ENCODE peak calls at places on chromosomes 12 and 14, in eight cellular contexts. M is fibroblast of lung; N is sigmoid colon; X is uterus; I is left ventricle myocardium inferior; L is cardiac muscle cell; C is CD8-positive, alpha-beta memory T cell; U is neural progenitor cell. H is an unnamed sample.

GRCh38 chr12:109949089-109949488 is 47.1 kb downstream of the GIT2 start:
- DNase-seq in M (peak; percentile 75), N (no peak), X (no peak), I (no peak), L (peak; percentile 72), C (no peak), U (no peak), H (no peak)

GRCh38 chr12:31729728-31730127 is 907 bp upstream of the AMN1 start:
- DNase-seq in M (no peak), N (no peak), X (no peak), I (no peak), L (no peak), C (no peak), U (no peak), H (no peak)

GRCh38 chr12:14356147-14356546 is 9.3 kb upstream of the ATF7IP start:
- DNase-seq in M (no peak), N (no peak), X (no peak), I (no peak), L (no peak), C (no peak), U (no peak), H (no peak)

GRCh38 chr14:69003626-69004025 is 24.5 kb upstream of the ACTN1 start:
- DNase-seq in M (no peak), N (no peak), X (no peak), I (no peak), L (no peak), C (no peak), U (no peak), H (no peak)

GRCh38 chr14:95140060-95140858 is 17.1 kb downstream of the DICER1 start:
- DNase-seq in M (no peak), N (no peak), X (no peak), I (no peak), L (no peak), C (no peak), U (no peak), H (no peak)

GRCh38 chr12:19186722-19187661 is 57.5 kb downstream of the PLEKHA5 start:
- DNase-seq in M (peak; percentile 79), N (no peak), X (no peak), I (no peak), L (peak; percentile 66), C (no peak), U (peak; percentile 65), H (no peak)

GRCh38 chr12:19783547-19784444 is 344.5 kb downstream of the AEBP2 start:
- DNase-seq in M (no peak), N (no peak), X (no peak), I (no peak), L (no peak), C (no peak), U (peak; percentile 44), H (no peak)

GRCh38 chr14:103593577-103593976 is 30.8 kb downstream of the COA8 start:
- DNase-seq in M (no peak), N (no peak), X (no peak), I (no peak), L (no peak), C (no peak), U (no peak), H (no peak)

GRCh38 chr12:19759229-19759628 is 319.9 kb downstream of the AEBP2 start:
- DNase-seq in M (peak; percentile 49), N (no peak), X (no peak), I (no peak), L (no peak), C (no peak), U (no peak), H (no peak)

GRCh38 chr12:101173197-101173749 is 36.8 kb downstream of the SLC5A8 start:
- DNase-seq in M (no peak), N (no peak), X (no peak), I (no peak), L (no peak), C (no peak), U (no peak), H (no peak)

GRCh38 chr12:132143328-132144071 is 619 bp downstream of the DDX51 start:
- DNase-seq in M (no peak), N (no peak), X (no peak), I (no peak), L (peak; percentile 60), C (peak; percentile 20), U (peak; percentile 34), H (no peak)

GRCh38 chr12:1272132-1272531 is 281.1 kb downstream of the ERC1 start:
- DNase-seq in M (no peak), N (no peak), X (no peak), I (no peak), L (no peak), C (no peak), U (no peak), H (no peak)

GRCh38 chr14:24982472-24983155 is 67.3 kb downstream of the STXBP6 start:
- DNase-seq in M (peak; percentile 98), N (no peak), X (no peak), I (no peak), L (no peak), C (no peak), U (no peak), H (no peak)

GRCh38 chr12:30826276-30826675 is 71.5 kb upstream of the CAPRIN2 start:
- DNase-seq in M (no peak), N (no peak), X (no peak), I (no peak), L (no peak), C (no peak), U (no peak), H (no peak)

GRCh38 chr12:93882763-93883162 is 205.6 kb downstream of the CRADD start:
- DNase-seq in M (no peak), N (no peak), X (no peak), I (no peak), L (no peak), C (no peak), U (no peak), H (no peak)

GRCh38 chr12:93766802-93767523 is 89.8 kb downstream of the CRADD start:
- DNase-seq in M (peak; percentile 92), N (peak; percentile 80), X (no peak), I (no peak), L (peak; percentile 21), C (no peak), U (peak; percentile 20), H (no peak)

GRCh38 chr12:84455598-84455997 is 457.0 kb downstream of the SLC6A15 start:
- DNase-seq in M (no peak), N (no peak), X (no peak), I (no peak), L (no peak), C (no peak), U (no peak), H (no peak)

GRCh38 chr14:26187996-26188605 is 409.7 kb downstream of the NOVA1 start:
- DNase-seq in M (peak; percentile 72), N (no peak), X (no peak), I (no peak), L (no peak), C (no peak), U (no peak), H (no peak)

GRCh38 chr14:101454229-101454628 is 107.1 kb upstream of the DIO3 start:
- DNase-seq in M (no peak), N (no peak), X (no peak), I (no peak), L (no peak), C (no peak), U (no peak), H (no peak)

GRCh38 chr12:100675432-100675831 is 101.9 kb downstream of the GAS2L3 start:
- DNase-seq in M (peak; percentile 67), N (no peak), X (no peak), I (no peak), L (no peak), C (no peak), U (no peak), H (no peak)

GRCh38 chr14:75542585-75543091 is 20.4 kb downstream of the BATF start:
- DNase-seq in M (peak; percentile 33), N (peak; percentile 72), X (no peak), I (peak; percentile 59), L (peak; percentile 25), C (peak; percentile 60), U (no peak), H (peak; percentile 26)

GRCh38 chr12:82090188-82090587 is 268.0 kb downstream of the CCDC59 start:
- DNase-seq in M (no peak), N (no peak), X (no peak), I (no peak), L (no peak), C (no peak), U (no peak), H (no peak)

GRCh38 chr14:64504897-64505771 is 564 bp downstream of the ZBTB1 start:
- DNase-seq in M (peak; percentile 86), N (peak; percentile 96), X (peak; percentile 86), I (peak; percentile 92), L (peak; percentile 94), C (peak; percentile 77), U (peak; percentile 94), H (peak; percentile 51)

GRCh38 chr14:105473677-105474477 is 744 bp upstream of the CRIP2 start:
- DNase-seq in M (peak; percentile 86), N (peak; percentile 92), X (peak; percentile 89), I (peak; percentile 97), L (peak; percentile 98), C (peak; percentile 75), U (peak; percentile 98), H (peak; percentile 41)

GRCh38 chr14:54472291-54472690 is 16.5 kb downstream of the GMFB start:
- DNase-seq in M (no peak), N (no peak), X (no peak), I (no peak), L (peak; percentile 15), C (no peak), U (peak; percentile 73), H (no peak)

DNA sequence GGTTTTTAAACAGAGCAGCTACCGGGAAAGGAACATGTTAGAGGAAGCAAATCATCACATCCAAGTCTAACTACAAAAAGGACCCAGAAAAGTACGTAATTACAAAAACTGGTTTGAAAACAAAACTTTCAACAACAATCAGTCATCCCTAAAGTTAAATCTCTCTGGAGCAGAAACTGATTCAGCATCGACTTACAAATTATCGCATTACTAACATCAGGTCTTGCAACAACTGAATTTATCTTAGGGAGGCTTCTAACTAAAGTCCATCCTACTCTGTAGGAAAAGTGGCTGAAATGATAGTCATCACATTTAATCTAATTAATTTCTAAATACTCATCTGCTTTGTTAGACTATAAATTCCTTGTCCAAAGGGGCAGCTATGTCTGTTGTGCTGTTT is 136.9 kb downstream of the MED13L start:
- DNase-seq in M (no peak), N (no peak), X (no peak), I (no peak), L (no peak), C (no peak), U (no peak), H (no peak)
- H3K4me1 ChIP-seq in M (peaks cover 22% of the 10 kb centered on the region), N (peaks cover 95% of the 10 kb centered on the region), X (peaks cover 9% of the 10 kb centered on the region), I (peaks cover 75% of the 10 kb centered on the region), L (peaks cover 55% of the 10 kb centered on the region), C (peaks cover 32% of the 10 kb centered on the region), U (peaks cover 24% of the 10 kb centered on the region), H (peaks cover 90% of the 10 kb centered on the region)

GRCh38 chr12:103310871-103311270 is 184.9 kb downstream of the C12orf42 start:
- DNase-seq in M (no peak), N (no peak), X (no peak), I (no peak), L (no peak), C (no peak), U (no peak), H (no peak)
- H3K4me3 ChIP-seq in M (no peak overlapping the region), N (no peak overlapping the region), X (no peak overlapping the region), I (no peak overlapping the region), L (no peak overlapping the region), C (no peak overlapping the region), U (no peak overlapping the region), H (no peak overlapping the region)

GRCh38 chr12:13093191-13093849 is 10.1 kb downstream of the GSG1 start:
- DNase-seq in M (peak; percentile 42), N (no peak), X (no peak), I (no peak), L (no peak), C (no peak), U (no peak), H (no peak)
- H3K27ac ChIP-seq in M (peak overlapping the region; percentile 79), N (no peak overlapping the region), X (no peak overlapping the region), I (no peak overlapping the region), L (no peak overlapping the region), C (no peak overlapping the region), U (no peak overlapping the region), H (no peak overlapping the region)

GRCh38 chr12:46219147-46219891 is 49.5 kb downstream of the SLC38A1 start:
- DNase-seq in M (no peak), N (no peak), X (no peak), I (no peak), L (no peak), C (no peak), U (no peak), H (no peak)
- H3K4me1 ChIP-seq in M (no peaks in the 10 kb centered on the region), N (peaks cover 92% of the 10 kb centered on the region), X (peaks cover 3% of the 10 kb centered on the region), I (peaks cover 81% of the 10 kb centered on the region), L (no peaks in the 10 kb centered on the region), C (peaks cover 95% of the 10 kb centered on the region), U (no peaks in the 10 kb centered on the region), H (peaks cover 27% of the 10 kb centered on the region)